ENCODE peak calls at places on chromosomes 6 and 20, in eight cellular contexts. One of them, this sample, is unnamed.
A peak's percentile ranks its signal among the peaks of the same experiment; 100 is the strongest.

GRCh38 chr20:4925842-4926530 is 75.3 kb downstream of the SLC23A2 start:
- DNase-seq in left ventricle myocardium inferior: peak; percentile 50
- DNase-seq in MM.1S: no peak
- DNase-seq in fibroblast of the aortic adventitia: peak; percentile 93
- DNase-seq in AG09309: no peak
- DNase-seq in fibroblast of lung: peak; percentile 90
- DNase-seq in epithelial cell of esophagus: peak; percentile 85
- DNase-seq in lower lobe of right lung: peak; percentile 53
- DNase-seq in this sample: no peak

GRCh38 chr6:154509421-154510143 is 903 bp downstream of the CNKSR3 start:
- DNase-seq in fibroblast of lung: peak; percentile 50
- DNase-seq in left ventricle myocardium inferior: peak; percentile 21
- DNase-seq in AG09309: no peak
- DNase-seq in epithelial cell of esophagus: peak; percentile 37
- DNase-seq in fibroblast of the aortic adventitia: peak; percentile 37
- DNase-seq in MM.1S: no peak
- DNase-seq in lower lobe of right lung: peak; percentile 52
- DNase-seq in this sample: no peak

GRCh38 chr6:88891135-88891845 is 72.1 kb downstream of the RNGTT start:
- DNase-seq in AG09309: no peak
- DNase-seq in epithelial cell of esophagus: peak; percentile 51
- DNase-seq in fibroblast of lung: peak; percentile 47
- DNase-seq in left ventricle myocardium inferior: no peak
- DNase-seq in fibroblast of the aortic adventitia: no peak
- DNase-seq in MM.1S: no peak
- DNase-seq in lower lobe of right lung: no peak
- DNase-seq in this sample: no peak

GRCh38 chr20:36624068-36624813 is 18.7 kb downstream of the RAB5IF start:
- DNase-seq in MM.1S: no peak
- DNase-seq in fibroblast of the aortic adventitia: no peak
- DNase-seq in left ventricle myocardium inferior: no peak
- DNase-seq in AG09309: no peak
- DNase-seq in epithelial cell of esophagus: no peak
- DNase-seq in lower lobe of right lung: no peak
- DNase-seq in fibroblast of lung: no peak
- DNase-seq in this sample: no peak

GRCh38 chr6:134455319-134455718 is 137.4 kb upstream of the SGK1 start:
- DNase-seq in lower lobe of right lung: no peak
- DNase-seq in epithelial cell of esophagus: peak; percentile 45
- DNase-seq in fibroblast of the aortic adventitia: no peak
- DNase-seq in fibroblast of lung: no peak
- DNase-seq in AG09309: no peak
- DNase-seq in left ventricle myocardium inferior: no peak
- DNase-seq in MM.1S: no peak
- DNase-seq in this sample: no peak

GRCh38 chr6:33205172-33206026 is 944 bp downstream of the HSD17B8 start:
- DNase-seq in epithelial cell of esophagus: peak; percentile 76
- DNase-seq in lower lobe of right lung: no peak
- DNase-seq in AG09309: no peak
- DNase-seq in MM.1S: peak; percentile 29
- DNase-seq in fibroblast of the aortic adventitia: no peak
- DNase-seq in left ventricle myocardium inferior: no peak
- DNase-seq in fibroblast of lung: peak; percentile 92
- DNase-seq in this sample: peak; percentile 52

GRCh38 chr20:20931632-20932031 is 174.5 kb downstream of the LINC00237 start:
- DNase-seq in MM.1S: no peak
- DNase-seq in epithelial cell of esophagus: no peak
- DNase-seq in AG09309: no peak
- DNase-seq in lower lobe of right lung: no peak
- DNase-seq in left ventricle myocardium inferior: no peak
- DNase-seq in fibroblast of lung: no peak
- DNase-seq in fibroblast of the aortic adventitia: no peak
- DNase-seq in this sample: no peak

GRCh38 chr20:44319880-44320422 is 8.9 kb upstream of the FITM2 start:
- DNase-seq in lower lobe of right lung: no peak
- DNase-seq in MM.1S: peak; percentile 39
- DNase-seq in fibroblast of the aortic adventitia: no peak
- DNase-seq in fibroblast of lung: no peak
- DNase-seq in AG09309: no peak
- DNase-seq in left ventricle myocardium inferior: no peak
- DNase-seq in epithelial cell of esophagus: no peak
- DNase-seq in this sample: no peak

GRCh38 chr6:141482773-141483172 is 650.0 kb upstream of the GJE1 start:
- DNase-seq in fibroblast of the aortic adventitia: no peak
- DNase-seq in AG09309: no peak
- DNase-seq in epithelial cell of esophagus: no peak
- DNase-seq in left ventricle myocardium inferior: no peak
- DNase-seq in MM.1S: no peak
- DNase-seq in lower lobe of right lung: no peak
- DNase-seq in fibroblast of lung: no peak
- DNase-seq in this sample: no peak

GRCh38 chr6:142361765-142362540 is 60.1 kb downstream of the ADGRG6 start:
- DNase-seq in MM.1S: no peak
- DNase-seq in epithelial cell of esophagus: peak; percentile 86
- DNase-seq in fibroblast of the aortic adventitia: peak; percentile 88
- DNase-seq in fibroblast of lung: peak; percentile 74
- DNase-seq in lower lobe of right lung: no peak
- DNase-seq in left ventricle myocardium inferior: no peak
- DNase-seq in AG09309: peak; percentile 83
- DNase-seq in this sample: peak; percentile 91

GRCh38 chr20:25058051-25058796 is at the start of gene ACSS1:
- DNase-seq in lower lobe of right lung: peak; percentile 83
- DNase-seq in epithelial cell of esophagus: no peak
- DNase-seq in AG09309: no peak
- DNase-seq in fibroblast of lung: peak; percentile 27
- DNase-seq in fibroblast of the aortic adventitia: peak; percentile 34
- DNase-seq in left ventricle myocardium inferior: peak; percentile 82
- DNase-seq in MM.1S: peak; percentile 89
- DNase-seq in this sample: no peak

GRCh38 chr6:41813469-41813868 is 26.0 kb downstream of the TOMM6 start:
- DNase-seq in lower lobe of right lung: no peak
- DNase-seq in fibroblast of lung: no peak
- DNase-seq in AG09309: no peak
- DNase-seq in left ventricle myocardium inferior: no peak
- DNase-seq in fibroblast of the aortic adventitia: no peak
- DNase-seq in epithelial cell of esophagus: peak; percentile 51
- DNase-seq in MM.1S: no peak
- DNase-seq in this sample: no peak

GRCh38 chr20:38897267-38897666 is 28.9 kb upstream of the FAM83D start:
- DNase-seq in epithelial cell of esophagus: no peak
- DNase-seq in MM.1S: no peak
- DNase-seq in left ventricle myocardium inferior: no peak
- DNase-seq in AG09309: no peak
- DNase-seq in fibroblast of the aortic adventitia: no peak
- DNase-seq in fibroblast of lung: no peak
- DNase-seq in lower lobe of right lung: no peak
- DNase-seq in this sample: no peak

GRCh38 chr20:1364106-1364505 is 28.7 kb downstream of the FKBP1A start:
- DNase-seq in lower lobe of right lung: no peak
- DNase-seq in fibroblast of the aortic adventitia: no peak
- DNase-seq in left ventricle myocardium inferior: no peak
- DNase-seq in AG09309: no peak
- DNase-seq in MM.1S: no peak
- DNase-seq in epithelial cell of esophagus: no peak
- DNase-seq in fibroblast of lung: no peak
- DNase-seq in this sample: no peak

GRCh38 chr6:107244082-107244741 is 128.9 kb upstream of the BEND3 start:
- DNase-seq in fibroblast of lung: peak; percentile 27
- DNase-seq in MM.1S: peak; percentile 30
- DNase-seq in lower lobe of right lung: no peak
- DNase-seq in AG09309: no peak
- DNase-seq in epithelial cell of esophagus: peak; percentile 25
- DNase-seq in fibroblast of the aortic adventitia: no peak
- DNase-seq in left ventricle myocardium inferior: no peak
- DNase-seq in this sample: no peak

GRCh38 chr6:27133281-27134227 is 113.9 kb upstream of the PRSS16 start:
- DNase-seq in epithelial cell of esophagus: peak; percentile 82
- DNase-seq in fibroblast of the aortic adventitia: peak; percentile 50
- DNase-seq in AG09309: no peak
- DNase-seq in fibroblast of lung: peak; percentile 77
- DNase-seq in MM.1S: peak; percentile 85
- DNase-seq in left ventricle myocardium inferior: peak; percentile 54
- DNase-seq in lower lobe of right lung: peak; percentile 81
- DNase-seq in this sample: peak; percentile 85

GRCh38 chr6:161598896-161599295 is 325.0 kb upstream of the AGPAT4 start:
- DNase-seq in fibroblast of the aortic adventitia: no peak
- DNase-seq in left ventricle myocardium inferior: no peak
- DNase-seq in lower lobe of right lung: no peak
- DNase-seq in epithelial cell of esophagus: no peak
- DNase-seq in AG09309: no peak
- DNase-seq in fibroblast of lung: no peak
- DNase-seq in MM.1S: no peak
- DNase-seq in this sample: no peak

GRCh38 chr20:11195899-11196558 is 522.2 kb upstream of the JAG1 start:
- DNase-seq in AG09309: no peak
- DNase-seq in fibroblast of lung: peak; percentile 70
- DNase-seq in lower lobe of right lung: no peak
- DNase-seq in epithelial cell of esophagus: peak; percentile 90
- DNase-seq in MM.1S: no peak
- DNase-seq in left ventricle myocardium inferior: no peak
- DNase-seq in fibroblast of the aortic adventitia: peak; percentile 41
- DNase-seq in this sample: peak; percentile 34

GRCh38 chr6:31321005-31321707 is 35.8 kb downstream of the HLA-B start:
- DNase-seq in left ventricle myocardium inferior: no peak
- DNase-seq in epithelial cell of esophagus: peak; percentile 47
- DNase-seq in fibroblast of lung: no peak
- DNase-seq in lower lobe of right lung: no peak
- DNase-seq in MM.1S: no peak
- DNase-seq in AG09309: no peak
- DNase-seq in fibroblast of the aortic adventitia: no peak
- DNase-seq in this sample: no peak

GRCh38 chr6:31321820-31322219 is 35.2 kb downstream of the HLA-B start:
- DNase-seq in epithelial cell of esophagus: no peak
- DNase-seq in fibroblast of the aortic adventitia: no peak
- DNase-seq in left ventricle myocardium inferior: no peak
- DNase-seq in AG09309: no peak
- DNase-seq in MM.1S: no peak
- DNase-seq in fibroblast of lung: no peak
- DNase-seq in lower lobe of right lung: no peak
- DNase-seq in this sample: no peak

DNA sequence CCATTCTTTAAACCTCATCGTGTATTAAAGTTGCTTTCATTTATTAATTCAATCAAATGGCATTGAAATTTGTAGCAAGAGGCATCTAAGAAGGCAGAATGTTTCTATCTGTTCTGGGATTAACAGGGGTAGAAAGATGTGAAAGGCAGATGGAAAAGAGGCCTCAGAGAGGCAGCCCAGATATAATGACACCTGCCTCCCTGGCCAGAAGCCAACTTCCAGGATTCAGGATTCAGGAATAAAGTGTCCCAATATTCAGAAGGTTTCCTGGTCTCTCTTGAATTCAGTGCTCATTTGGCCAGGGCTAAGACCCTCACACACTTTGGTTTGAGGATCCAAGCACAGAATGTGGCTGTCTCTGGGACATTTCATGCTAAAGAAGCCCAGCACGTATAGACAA is 39.9 kb downstream of the HLA-B start:
- DNase-seq in epithelial cell of esophagus: no peak
- DNase-seq in MM.1S: no peak
- DNase-seq in fibroblast of lung: no peak
- DNase-seq in left ventricle myocardium inferior: no peak
- DNase-seq in lower lobe of right lung: no peak
- DNase-seq in fibroblast of the aortic adventitia: no peak
- DNase-seq in AG09309: no peak
- DNase-seq in this sample: no peak
- TF ChIP-seq CTCF in epithelial cell of esophagus: no peak
- TF ChIP-seq CTCF in MM.1S: no peak
- TF ChIP-seq CTCF in fibroblast of lung: no peak
- TF ChIP-seq CTCF in left ventricle myocardium inferior: no peak
- TF ChIP-seq CTCF in lower lobe of right lung: no peak
- TF ChIP-seq CTCF in fibroblast of the aortic adventitia: no peak
- TF ChIP-seq CTCF in AG09309: no peak
- TF ChIP-seq CTCF in this sample: no peak

DNA sequence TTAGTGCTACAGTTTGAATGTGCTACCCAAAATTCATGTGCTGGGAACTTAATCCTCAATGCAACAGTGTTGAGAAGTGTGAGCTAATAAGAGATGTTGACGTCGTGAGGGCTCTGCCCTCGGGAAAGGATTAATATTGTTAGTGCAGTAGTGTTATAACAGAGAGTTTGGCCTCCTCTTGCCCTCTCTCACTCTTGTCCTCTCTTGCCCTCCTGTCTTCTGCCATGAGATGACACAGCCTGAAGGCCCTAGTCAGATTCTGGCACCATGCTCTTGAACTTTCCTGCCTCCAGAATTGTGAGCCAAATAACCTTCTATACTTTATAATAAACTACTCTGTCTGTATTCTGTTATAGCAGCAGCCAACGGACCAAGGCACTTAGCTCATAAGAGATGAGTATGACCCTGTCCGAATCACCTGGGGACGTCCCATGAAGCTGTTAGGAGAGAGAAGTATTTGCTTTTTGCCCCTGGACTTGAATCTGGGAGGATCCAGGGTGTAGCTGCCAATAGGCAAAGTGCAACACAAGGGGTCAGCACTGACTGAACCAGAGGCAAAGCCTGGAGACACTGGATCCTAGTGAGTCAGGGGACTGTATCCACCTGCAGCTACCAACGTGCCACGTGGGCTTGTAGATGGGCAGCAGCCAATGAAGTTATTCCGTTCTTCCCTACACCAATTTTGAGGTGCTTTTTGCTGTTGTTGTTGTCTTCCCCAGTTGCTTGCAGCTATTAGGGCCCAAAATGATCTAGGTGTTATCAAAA is 233.7 kb downstream of the THBS2 start:
- DNase-seq in lower lobe of right lung: no peak
- DNase-seq in left ventricle myocardium inferior: no peak
- DNase-seq in fibroblast of the aortic adventitia: no peak
- DNase-seq in AG09309: no peak
- DNase-seq in fibroblast of lung: no peak
- DNase-seq in MM.1S: no peak
- DNase-seq in epithelial cell of esophagus: no peak
- DNase-seq in this sample: no peak
- TF ChIP-seq CTCF in lower lobe of right lung: no peak
- TF ChIP-seq CTCF in left ventricle myocardium inferior: no peak
- TF ChIP-seq CTCF in fibroblast of the aortic adventitia: peak; percentile 18
- TF ChIP-seq CTCF in AG09309: peak; percentile 8
- TF ChIP-seq CTCF in fibroblast of lung: peak; percentile 43
- TF ChIP-seq CTCF in MM.1S: no peak
- TF ChIP-seq CTCF in epithelial cell of esophagus: no peak
- TF ChIP-seq CTCF in this sample: peak; percentile 48

GRCh38 chr6:70547313-70547712 is 19.4 kb upstream of the SDHAF4 start:
- DNase-seq in epithelial cell of esophagus: peak; percentile 22
- DNase-seq in left ventricle myocardium inferior: no peak
- DNase-seq in AG09309: peak; percentile 35
- DNase-seq in fibroblast of lung: peak; percentile 17
- DNase-seq in lower lobe of right lung: no peak
- DNase-seq in fibroblast of the aortic adventitia: peak; percentile 46
- DNase-seq in MM.1S: peak; percentile 14
- DNase-seq in this sample: peak; percentile 47
- TF ChIP-seq CTCF in epithelial cell of esophagus: peak; percentile 57
- TF ChIP-seq CTCF in left ventricle myocardium inferior: peak; percentile 61
- TF ChIP-seq CTCF in AG09309: peak; percentile 74
- TF ChIP-seq CTCF in fibroblast of lung: peak; percentile 41
- TF ChIP-seq CTCF in lower lobe of right lung: peak; percentile 21
- TF ChIP-seq CTCF in fibroblast of the aortic adventitia: peak; percentile 62
- TF ChIP-seq CTCF in MM.1S: peak; percentile 38
- TF ChIP-seq CTCF in this sample: peak; percentile 67

DNA sequence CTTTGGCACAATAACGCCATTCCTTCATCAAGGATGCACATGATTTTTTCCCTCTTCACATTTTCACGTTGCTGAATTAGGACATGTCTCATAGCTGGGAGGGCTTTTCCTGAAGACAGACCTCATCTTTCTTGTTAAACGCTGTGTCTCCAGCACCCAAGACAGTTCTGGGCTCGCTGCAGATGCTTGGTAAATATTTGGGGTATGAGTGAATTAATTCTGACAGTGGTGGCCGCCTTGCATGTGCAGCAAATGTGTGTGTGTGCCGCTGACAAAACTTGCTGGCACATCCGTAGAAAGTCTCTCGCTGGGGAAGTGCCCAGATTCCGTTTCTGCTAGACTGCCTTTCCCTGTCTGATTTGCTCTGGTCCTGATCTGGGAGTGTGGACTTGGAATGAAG is 48.1 kb upstream of the ZNFX1 start:
- DNase-seq in AG09309: no peak
- DNase-seq in lower lobe of right lung: no peak
- DNase-seq in fibroblast of lung: peak; percentile 58
- DNase-seq in fibroblast of the aortic adventitia: peak; percentile 66
- DNase-seq in MM.1S: no peak
- DNase-seq in epithelial cell of esophagus: no peak
- DNase-seq in left ventricle myocardium inferior: no peak
- DNase-seq in this sample: peak; percentile 53
- TF ChIP-seq CTCF in AG09309: no peak
- TF ChIP-seq CTCF in lower lobe of right lung: no peak
- TF ChIP-seq CTCF in fibroblast of lung: no peak
- TF ChIP-seq CTCF in fibroblast of the aortic adventitia: no peak
- TF ChIP-seq CTCF in MM.1S: no peak
- TF ChIP-seq CTCF in epithelial cell of esophagus: no peak
- TF ChIP-seq CTCF in left ventricle myocardium inferior: no peak
- TF ChIP-seq CTCF in this sample: no peak

This sample was measured in HFFc6.